ENCODE peak calls at places on chromosomes 2 and 18, in ten cellular contexts. F, Y, C, T, O, W, J, U, H and V are unnamed samples.

GRCh38 chr2:170237572-170238120 is 59.7 kb downstream of the MYO3B start:
- DNase-seq in F (no peak), Y (no peak), C (peak; percentile 7), T (no peak), O (no peak), W (no peak), J (no peak), U (no peak), H (no peak), V (no peak)

GRCh38 chr2:57396364-57397098 is 650.1 kb upstream of the VRK2 start:
- DNase-seq in F (peak; percentile 20), Y (peak; percentile 25), C (no peak), T (no peak), O (no peak), W (peak; percentile 6), J (peak; percentile 71), U (no peak), H (no peak), V (peak; percentile 71)

GRCh38 chr18:8754995-8755955 is 49.9 kb downstream of the MTCL1 start:
- DNase-seq in F (no peak), Y (no peak), C (peak; percentile 49), T (no peak), O (no peak), W (no peak), J (peak; percentile 87), U (peak; percentile 35), H (peak; percentile 86), V (peak; percentile 43)

GRCh38 chr18:48455555-48456478 is 46.6 kb upstream of the ZBTB7C start:
- DNase-seq in F (no peak), Y (peak; percentile 72), C (peak; percentile 74), T (peak; percentile 53), O (no peak), W (peak; percentile 71), J (peak; percentile 94), U (peak; percentile 39), H (peak; percentile 94), V (peak; percentile 82)

GRCh38 chr2:23411752-23412431 is 26.9 kb downstream of the KLHL29 start:
- DNase-seq in F (no peak), Y (no peak), C (peak; percentile 82), T (no peak), O (no peak), W (no peak), J (peak; percentile 76), U (no peak), H (peak; percentile 93), V (no peak)

GRCh38 chr18:50902797-50903196 is 23.9 kb downstream of the ME2 start:
- DNase-seq in F (no peak), Y (no peak), C (no peak), T (no peak), O (no peak), W (no peak), J (no peak), U (no peak), H (no peak), V (no peak)

GRCh38 chr2:234828382-234829073 is 123.3 kb upstream of the SH3BP4 start:
- DNase-seq in F (no peak), Y (no peak), C (no peak), T (no peak), O (no peak), W (no peak), J (peak; percentile 60), U (no peak), H (no peak), V (no peak)

GRCh38 chr2:233535276-233535675 is 31.3 kb downstream of the USP40 start:
- DNase-seq in F (no peak), Y (no peak), C (no peak), T (no peak), O (no peak), W (no peak), J (no peak), U (no peak), H (no peak), V (no peak)

GRCh38 chr2:43228782-43229659 is 2.6 kb upstream of the ZFP36L2 start:
- DNase-seq in F (no peak), Y (no peak), C (peak; percentile 13), T (no peak), O (no peak), W (no peak), J (peak; percentile 69), U (no peak), H (peak; percentile 33), V (peak; percentile 52)

GRCh38 chr2:16554184-16554583 is 111.5 kb downstream of the CYRIA start:
- DNase-seq in F (no peak), Y (no peak), C (no peak), T (no peak), O (no peak), W (no peak), J (no peak), U (no peak), H (no peak), V (no peak)

GRCh38 chr18:46892842-46893241 is 24.5 kb downstream of the PIAS2 start:
- DNase-seq in F (no peak), Y (no peak), C (no peak), T (no peak), O (no peak), W (no peak), J (no peak), U (no peak), H (no peak), V (no peak)

GRCh38 chr2:179106342-179107178 is 56.6 kb upstream of the CCDC141 start:
- DNase-seq in F (peak; percentile 51), Y (no peak), C (peak; percentile 99), T (no peak), O (peak; percentile 27), W (no peak), J (peak; percentile 97), U (no peak), H (peak; percentile 96), V (no peak)

GRCh38 chr2:25606892-25607291 is 66.5 kb downstream of the DTNB start:
- DNase-seq in F (peak; percentile 34), Y (no peak), C (peak; percentile 60), T (no peak), O (no peak), W (no peak), J (peak; percentile 51), U (no peak), H (peak; percentile 46), V (peak; percentile 38)

GRCh38 chr2:200765995-200766660 is 45.6 kb upstream of the BZW1 start:
- DNase-seq in F (no peak), Y (no peak), C (peak; percentile 83), T (no peak), O (no peak), W (no peak), J (peak; percentile 70), U (no peak), H (no peak), V (no peak)

GRCh38 chr2:204175552-204176271 is 239.1 kb downstream of the ICOS start:
- DNase-seq in F (no peak), Y (no peak), C (no peak), T (no peak), O (no peak), W (no peak), J (no peak), U (no peak), H (peak; percentile 3), V (no peak)

GRCh38 chr18:50125456-50125855 is 69.5 kb downstream of the MYO5B start:
- DNase-seq in F (no peak), Y (no peak), C (no peak), T (no peak), O (no peak), W (no peak), J (no peak), U (no peak), H (no peak), V (no peak)

GRCh38 chr2:191696001-191696400 is 18.1 kb downstream of the NABP1 start:
- DNase-seq in F (no peak), Y (peak; percentile 77), C (peak; percentile 54), T (peak; percentile 50), O (no peak), W (no peak), J (peak; percentile 82), U (no peak), H (peak; percentile 95), V (no peak)

GRCh38 chr2:225056330-225057073 is 14.2 kb upstream of the DOCK10 start:
- DNase-seq in F (no peak), Y (no peak), C (peak; percentile 65), T (no peak), O (no peak), W (no peak), J (peak; percentile 70), U (no peak), H (peak; percentile 83), V (no peak)

GRCh38 chr2:231707625-231708049 is 688 bp upstream of the PTMA start:
- DNase-seq in F (no peak), Y (no peak), C (no peak), T (no peak), O (no peak), W (no peak), J (peak; percentile 55), U (peak; percentile 48), H (peak; percentile 41), V (no peak)

GRCh38 chr2:47339745-47340541 is 63.0 kb upstream of the MSH2 start:
- DNase-seq in F (no peak), Y (peak; percentile 82), C (peak; percentile 97), T (no peak), O (no peak), W (no peak), J (peak; percentile 91), U (no peak), H (peak; percentile 71), V (peak; percentile 51)

GRCh38 chr2:3503483-3503882 is 15.8 kb downstream of the ADI1 start:
- DNase-seq in F (no peak), Y (no peak), C (no peak), T (no peak), O (no peak), W (no peak), J (no peak), U (no peak), H (no peak), V (no peak)

GRCh38 chr2:25297738-25298137 is 44.0 kb downstream of the DNMT3A start:
- DNase-seq in F (no peak), Y (no peak), C (no peak), T (no peak), O (no peak), W (no peak), J (no peak), U (no peak), H (no peak), V (no peak)

GRCh38 chr2:13201924-13202323 is 485.2 kb downstream of the TRIB2 start:
- DNase-seq in F (no peak), Y (no peak), C (peak; percentile 29), T (no peak), O (no peak), W (no peak), J (peak; percentile 0), U (no peak), H (peak; percentile 3), V (no peak)

GRCh38 chr2:228646061-228646460 is 464.6 kb upstream of the SPHKAP start:
- DNase-seq in F (peak; percentile 26), Y (no peak), C (peak; percentile 52), T (no peak), O (no peak), W (no peak), J (peak; percentile 19), U (no peak), H (no peak), V (no peak)

GRCh38 chr2:217964255-217964654 is 38.5 kb downstream of the TNS1 start:
- DNase-seq in F (no peak), Y (peak; percentile 68), C (no peak), T (peak; percentile 38), O (no peak), W (no peak), J (no peak), U (no peak), H (peak; percentile 63), V (no peak)

GRCh38 chr2:146131048-146131447 is 1611.1 kb upstream of the ZEB2 start:
- DNase-seq in F (no peak), Y (no peak), C (peak; percentile 65), T (no peak), O (no peak), W (no peak), J (no peak), U (no peak), H (no peak), V (no peak)

GRCh38 chr2:105812180-105813044 is 67.7 kb downstream of the NCK2 start:
- DNase-seq in F (no peak), Y (no peak), C (no peak), T (no peak), O (no peak), W (no peak), J (peak; percentile 57), U (no peak), H (peak; percentile 87), V (no peak)